ENCODE peak calls at places on chromosomes 2 and 18, in nine cellular contexts. One of them, this sample, is unnamed.

GRCh38 chr2:192499476-192499875 is 304.7 kb upstream of the TMEFF2 start:
- DNase-seq in HuH-7.5: no peak
- DNase-seq in NCI-H345: no peak
- DNase-seq in left ventricle myocardium inferior: no peak
- DNase-seq in left cardiac atrium: no peak
- DNase-seq in Calu3: no peak
- DNase-seq in activated T-helper 1 cell treated with Interleukin-2 at 50 U/mL for 16 hours: no peak
- DNase-seq in breast epithelium: no peak
- DNase-seq in endothelial cell: no peak
- DNase-seq in this sample: no peak

GRCh38 chr2:85998071-85998991 is 107.4 kb downstream of the POLR1A start:
- DNase-seq in HuH-7.5: no peak
- DNase-seq in NCI-H345: no peak
- DNase-seq in left ventricle myocardium inferior: peak; percentile 45
- DNase-seq in left cardiac atrium: peak; percentile 75
- DNase-seq in Calu3: no peak
- DNase-seq in activated T-helper 1 cell treated with Interleukin-2 at 50 U/mL for 16 hours: no peak
- DNase-seq in breast epithelium: no peak
- DNase-seq in endothelial cell: no peak
- DNase-seq in this sample: peak; percentile 72

GRCh38 chr18:45806226-45806625 is 19.2 kb upstream of the SIGLEC15 start:
- DNase-seq in HuH-7.5: no peak
- DNase-seq in NCI-H345: no peak
- DNase-seq in left ventricle myocardium inferior: no peak
- DNase-seq in left cardiac atrium: no peak
- DNase-seq in Calu3: no peak
- DNase-seq in activated T-helper 1 cell treated with Interleukin-2 at 50 U/mL for 16 hours: no peak
- DNase-seq in breast epithelium: no peak
- DNase-seq in endothelial cell: no peak
- DNase-seq in this sample: no peak

GRCh38 chr2:66984864-66985263 is 412.3 kb upstream of the ETAA1 start:
- DNase-seq in HuH-7.5: no peak
- DNase-seq in NCI-H345: no peak
- DNase-seq in left ventricle myocardium inferior: no peak
- DNase-seq in left cardiac atrium: no peak
- DNase-seq in Calu3: no peak
- DNase-seq in activated T-helper 1 cell treated with Interleukin-2 at 50 U/mL for 16 hours: no peak
- DNase-seq in breast epithelium: no peak
- DNase-seq in endothelial cell: no peak
- DNase-seq in this sample: no peak

GRCh38 chr2:20423847-20424246 is 23.0 kb upstream of the RHOB start:
- DNase-seq in HuH-7.5: no peak
- DNase-seq in NCI-H345: no peak
- DNase-seq in left ventricle myocardium inferior: no peak
- DNase-seq in left cardiac atrium: no peak
- DNase-seq in Calu3: no peak
- DNase-seq in activated T-helper 1 cell treated with Interleukin-2 at 50 U/mL for 16 hours: no peak
- DNase-seq in breast epithelium: no peak
- DNase-seq in endothelial cell: no peak
- DNase-seq in this sample: no peak

GRCh38 chr2:41791523-41791922 is 256.3 kb upstream of the PKDCC start:
- DNase-seq in HuH-7.5: no peak
- DNase-seq in NCI-H345: no peak
- DNase-seq in left ventricle myocardium inferior: peak; percentile 18
- DNase-seq in left cardiac atrium: peak; percentile 31
- DNase-seq in Calu3: peak; percentile 44
- DNase-seq in activated T-helper 1 cell treated with Interleukin-2 at 50 U/mL for 16 hours: no peak
- DNase-seq in breast epithelium: no peak
- DNase-seq in endothelial cell: peak; percentile 65
- DNase-seq in this sample: no peak

GRCh38 chr2:15711126-15711860 is 119.6 kb downstream of the DDX1 start:
- DNase-seq in HuH-7.5: no peak
- DNase-seq in NCI-H345: no peak
- DNase-seq in left ventricle myocardium inferior: no peak
- DNase-seq in left cardiac atrium: no peak
- DNase-seq in Calu3: no peak
- DNase-seq in activated T-helper 1 cell treated with Interleukin-2 at 50 U/mL for 16 hours: no peak
- DNase-seq in breast epithelium: no peak
- DNase-seq in endothelial cell: no peak
- DNase-seq in this sample: no peak

GRCh38 chr2:108988796-108989713 is at the start of gene EDAR:
- DNase-seq in HuH-7.5: peak; percentile 73
- DNase-seq in NCI-H345: peak; percentile 59
- DNase-seq in left ventricle myocardium inferior: peak; percentile 23
- DNase-seq in left cardiac atrium: peak; percentile 38
- DNase-seq in Calu3: peak; percentile 74
- DNase-seq in activated T-helper 1 cell treated with Interleukin-2 at 50 U/mL for 16 hours: peak; percentile 17
- DNase-seq in breast epithelium: peak; percentile 47
- DNase-seq in endothelial cell: peak; percentile 64
- DNase-seq in this sample: no peak

GRCh38 chr2:230498506-230499107 is 82.6 kb downstream of the SP100 start:
- DNase-seq in HuH-7.5: no peak
- DNase-seq in NCI-H345: no peak
- DNase-seq in left ventricle myocardium inferior: no peak
- DNase-seq in left cardiac atrium: no peak
- DNase-seq in Calu3: no peak
- DNase-seq in activated T-helper 1 cell treated with Interleukin-2 at 50 U/mL for 16 hours: no peak
- DNase-seq in breast epithelium: no peak
- DNase-seq in endothelial cell: no peak
- DNase-seq in this sample: no peak

GRCh38 chr2:135246856-135247255 is 194.8 kb downstream of the RAB3GAP1 start:
- DNase-seq in HuH-7.5: no peak
- DNase-seq in NCI-H345: no peak
- DNase-seq in left ventricle myocardium inferior: no peak
- DNase-seq in left cardiac atrium: no peak
- DNase-seq in Calu3: no peak
- DNase-seq in activated T-helper 1 cell treated with Interleukin-2 at 50 U/mL for 16 hours: no peak
- DNase-seq in breast epithelium: no peak
- DNase-seq in endothelial cell: no peak
- DNase-seq in this sample: no peak

GRCh38 chr2:21443494-21444105 is 319.8 kb downstream of the TDRD15 start:
- DNase-seq in HuH-7.5: no peak
- DNase-seq in NCI-H345: no peak
- DNase-seq in left ventricle myocardium inferior: no peak
- DNase-seq in left cardiac atrium: no peak
- DNase-seq in Calu3: no peak
- DNase-seq in activated T-helper 1 cell treated with Interleukin-2 at 50 U/mL for 16 hours: no peak
- DNase-seq in breast epithelium: no peak
- DNase-seq in endothelial cell: no peak
- DNase-seq in this sample: no peak

GRCh38 chr2:68909793-68910674 is 38.8 kb upstream of the BMP10 start:
- DNase-seq in HuH-7.5: peak; percentile 16
- DNase-seq in NCI-H345: peak; percentile 72
- DNase-seq in left ventricle myocardium inferior: peak; percentile 44
- DNase-seq in left cardiac atrium: peak; percentile 78
- DNase-seq in Calu3: peak; percentile 75
- DNase-seq in activated T-helper 1 cell treated with Interleukin-2 at 50 U/mL for 16 hours: peak; percentile 40
- DNase-seq in breast epithelium: peak; percentile 62
- DNase-seq in endothelial cell: peak; percentile 78
- DNase-seq in this sample: peak; percentile 76

GRCh38 chr2:131673400-131674173 is 145.9 kb downstream of the CCDC74A start:
- DNase-seq in HuH-7.5: peak; percentile 67
- DNase-seq in NCI-H345: peak; percentile 88
- DNase-seq in left ventricle myocardium inferior: peak; percentile 75
- DNase-seq in left cardiac atrium: peak; percentile 85
- DNase-seq in Calu3: peak; percentile 89
- DNase-seq in activated T-helper 1 cell treated with Interleukin-2 at 50 U/mL for 16 hours: peak; percentile 41
- DNase-seq in breast epithelium: peak; percentile 57
- DNase-seq in endothelial cell: peak; percentile 86
- DNase-seq in this sample: peak; percentile 58

GRCh38 chr2:241980193-241980592 is 110.7 kb downstream of the RTP5 start:
- DNase-seq in HuH-7.5: no peak
- DNase-seq in NCI-H345: no peak
- DNase-seq in left ventricle myocardium inferior: no peak
- DNase-seq in left cardiac atrium: no peak
- DNase-seq in Calu3: no peak
- DNase-seq in activated T-helper 1 cell treated with Interleukin-2 at 50 U/mL for 16 hours: no peak
- DNase-seq in breast epithelium: no peak
- DNase-seq in endothelial cell: no peak
- DNase-seq in this sample: no peak

GRCh38 chr2:128302011-128302743 is 16.5 kb downstream of the HS6ST1 start:
- DNase-seq in HuH-7.5: no peak
- DNase-seq in NCI-H345: no peak
- DNase-seq in left ventricle myocardium inferior: no peak
- DNase-seq in left cardiac atrium: no peak
- DNase-seq in Calu3: no peak
- DNase-seq in activated T-helper 1 cell treated with Interleukin-2 at 50 U/mL for 16 hours: no peak
- DNase-seq in breast epithelium: no peak
- DNase-seq in endothelial cell: no peak
- DNase-seq in this sample: no peak

GRCh38 chr2:70930371-70931329 is 5.0 kb upstream of the ATP6V1B1 start:
- DNase-seq in HuH-7.5: no peak
- DNase-seq in NCI-H345: no peak
- DNase-seq in left ventricle myocardium inferior: no peak
- DNase-seq in left cardiac atrium: no peak
- DNase-seq in Calu3: no peak
- DNase-seq in activated T-helper 1 cell treated with Interleukin-2 at 50 U/mL for 16 hours: no peak
- DNase-seq in breast epithelium: peak; percentile 22
- DNase-seq in endothelial cell: no peak
- DNase-seq in this sample: no peak

GRCh38 chr2:201886504-201886903 is 80.2 kb downstream of the CDK15 start:
- DNase-seq in HuH-7.5: no peak
- DNase-seq in NCI-H345: no peak
- DNase-seq in left ventricle myocardium inferior: no peak
- DNase-seq in left cardiac atrium: no peak
- DNase-seq in Calu3: peak; percentile 41
- DNase-seq in activated T-helper 1 cell treated with Interleukin-2 at 50 U/mL for 16 hours: no peak
- DNase-seq in breast epithelium: no peak
- DNase-seq in endothelial cell: no peak
- DNase-seq in this sample: no peak

GRCh38 chr18:6885992-6886823 is 156.7 kb downstream of the ARHGAP28 start:
- DNase-seq in HuH-7.5: peak; percentile 46
- DNase-seq in NCI-H345: peak; percentile 59
- DNase-seq in left ventricle myocardium inferior: no peak
- DNase-seq in left cardiac atrium: peak; percentile 52
- DNase-seq in Calu3: peak; percentile 50
- DNase-seq in activated T-helper 1 cell treated with Interleukin-2 at 50 U/mL for 16 hours: no peak
- DNase-seq in breast epithelium: no peak
- DNase-seq in endothelial cell: peak; percentile 64
- DNase-seq in this sample: peak; percentile 37

GRCh38 chr2:224723606-224724217 is 7.5 kb upstream of the CCDC195 start:
- DNase-seq in HuH-7.5: no peak
- DNase-seq in NCI-H345: no peak
- DNase-seq in left ventricle myocardium inferior: no peak
- DNase-seq in left cardiac atrium: no peak
- DNase-seq in Calu3: no peak
- DNase-seq in activated T-helper 1 cell treated with Interleukin-2 at 50 U/mL for 16 hours: no peak
- DNase-seq in breast epithelium: no peak
- DNase-seq in endothelial cell: no peak
- DNase-seq in this sample: no peak

GRCh38 chr18:35747894-35748472 is 166.4 kb downstream of the GALNT1 start:
- DNase-seq in HuH-7.5: no peak
- DNase-seq in NCI-H345: no peak
- DNase-seq in left ventricle myocardium inferior: no peak
- DNase-seq in left cardiac atrium: no peak
- DNase-seq in Calu3: no peak
- DNase-seq in activated T-helper 1 cell treated with Interleukin-2 at 50 U/mL for 16 hours: no peak
- DNase-seq in breast epithelium: no peak
- DNase-seq in endothelial cell: no peak
- DNase-seq in this sample: no peak

GRCh38 chr2:120108049-120108448 is 95.2 kb downstream of the EPB41L5 start:
- DNase-seq in HuH-7.5: peak; percentile 1
- DNase-seq in NCI-H345: peak; percentile 35
- DNase-seq in left ventricle myocardium inferior: no peak
- DNase-seq in left cardiac atrium: no peak
- DNase-seq in Calu3: peak; percentile 11
- DNase-seq in activated T-helper 1 cell treated with Interleukin-2 at 50 U/mL for 16 hours: no peak
- DNase-seq in breast epithelium: peak; percentile 43
- DNase-seq in endothelial cell: no peak
- DNase-seq in this sample: no peak

GRCh38 chr2:41994661-41995060 is 53.2 kb upstream of the PKDCC start:
- DNase-seq in HuH-7.5: no peak
- DNase-seq in NCI-H345: no peak
- DNase-seq in left ventricle myocardium inferior: no peak
- DNase-seq in left cardiac atrium: no peak
- DNase-seq in Calu3: no peak
- DNase-seq in activated T-helper 1 cell treated with Interleukin-2 at 50 U/mL for 16 hours: no peak
- DNase-seq in breast epithelium: no peak
- DNase-seq in endothelial cell: no peak
- DNase-seq in this sample: no peak

GRCh38 chr18:22411442-22411841 is 6.3 kb downstream of the CTAGE1 start:
- DNase-seq in HuH-7.5: no peak
- DNase-seq in NCI-H345: no peak
- DNase-seq in left ventricle myocardium inferior: no peak
- DNase-seq in left cardiac atrium: no peak
- DNase-seq in Calu3: no peak
- DNase-seq in activated T-helper 1 cell treated with Interleukin-2 at 50 U/mL for 16 hours: no peak
- DNase-seq in breast epithelium: no peak
- DNase-seq in endothelial cell: no peak
- DNase-seq in this sample: no peak

GRCh38 chr2:65064728-65065552 is 8.7 kb downstream of the CEP68 start:
- DNase-seq in HuH-7.5: no peak
- DNase-seq in NCI-H345: peak; percentile 41
- DNase-seq in left ventricle myocardium inferior: peak; percentile 58
- DNase-seq in left cardiac atrium: peak; percentile 80
- DNase-seq in Calu3: no peak
- DNase-seq in activated T-helper 1 cell treated with Interleukin-2 at 50 U/mL for 16 hours: no peak
- DNase-seq in breast epithelium: peak; percentile 50
- DNase-seq in endothelial cell: no peak
- DNase-seq in this sample: peak; percentile 45

GRCh38 chr18:44080054-44080453 is 600.6 kb upstream of the SETBP1 start:
- DNase-seq in HuH-7.5: no peak
- DNase-seq in NCI-H345: no peak
- DNase-seq in left ventricle myocardium inferior: no peak
- DNase-seq in left cardiac atrium: no peak
- DNase-seq in Calu3: no peak
- DNase-seq in activated T-helper 1 cell treated with Interleukin-2 at 50 U/mL for 16 hours: no peak
- DNase-seq in breast epithelium: no peak
- DNase-seq in endothelial cell: no peak
- DNase-seq in this sample: no peak

GRCh38 chr18:48831802-48832201 is 119.0 kb downstream of the SMAD7 start:
- DNase-seq in HuH-7.5: no peak
- DNase-seq in NCI-H345: no peak
- DNase-seq in left ventricle myocardium inferior: no peak
- DNase-seq in left cardiac atrium: no peak
- DNase-seq in Calu3: no peak
- DNase-seq in activated T-helper 1 cell treated with Interleukin-2 at 50 U/mL for 16 hours: no peak
- DNase-seq in breast epithelium: no peak
- DNase-seq in endothelial cell: no peak
- DNase-seq in this sample: no peak

GRCh38 chr2:227578642-227579041 is 20.1 kb upstream of the SCYGR2 start:
- DNase-seq in HuH-7.5: no peak
- DNase-seq in NCI-H345: no peak
- DNase-seq in left ventricle myocardium inferior: no peak
- DNase-seq in left cardiac atrium: no peak
- DNase-seq in Calu3: no peak
- DNase-seq in activated T-helper 1 cell treated with Interleukin-2 at 50 U/mL for 16 hours: no peak
- DNase-seq in breast epithelium: no peak
- DNase-seq in endothelial cell: no peak
- DNase-seq in this sample: no peak

GRCh38 chr18:41731887-41732286 is 223.1 kb upstream of the PIK3C3 start:
- DNase-seq in HuH-7.5: no peak
- DNase-seq in NCI-H345: no peak
- DNase-seq in left ventricle myocardium inferior: no peak
- DNase-seq in left cardiac atrium: no peak
- DNase-seq in Calu3: no peak
- DNase-seq in activated T-helper 1 cell treated with Interleukin-2 at 50 U/mL for 16 hours: no peak
- DNase-seq in breast epithelium: no peak
- DNase-seq in endothelial cell: no peak
- DNase-seq in this sample: no peak

GRCh38 chr2:133652407-133652806 is 84.1 kb upstream of the NCKAP5 start:
- DNase-seq in HuH-7.5: no peak
- DNase-seq in NCI-H345: no peak
- DNase-seq in left ventricle myocardium inferior: no peak
- DNase-seq in left cardiac atrium: no peak
- DNase-seq in Calu3: no peak
- DNase-seq in activated T-helper 1 cell treated with Interleukin-2 at 50 U/mL for 16 hours: no peak
- DNase-seq in breast epithelium: no peak
- DNase-seq in endothelial cell: no peak
- DNase-seq in this sample: no peak

GRCh38 chr2:201808070-201808469 is 1.7 kb downstream of the CDK15 start:
- DNase-seq in HuH-7.5: no peak
- DNase-seq in NCI-H345: no peak
- DNase-seq in left ventricle myocardium inferior: no peak
- DNase-seq in left cardiac atrium: no peak
- DNase-seq in Calu3: no peak
- DNase-seq in activated T-helper 1 cell treated with Interleukin-2 at 50 U/mL for 16 hours: no peak
- DNase-seq in breast epithelium: no peak
- DNase-seq in endothelial cell: no peak
- DNase-seq in this sample: no peak

GRCh38 chr2:165791811-165792454 is 2.1 kb downstream of the GALNT3 start:
- DNase-seq in HuH-7.5: no peak
- DNase-seq in NCI-H345: no peak
- DNase-seq in left ventricle myocardium inferior: no peak
- DNase-seq in left cardiac atrium: no peak
- DNase-seq in Calu3: no peak
- DNase-seq in activated T-helper 1 cell treated with Interleukin-2 at 50 U/mL for 16 hours: no peak
- DNase-seq in breast epithelium: no peak
- DNase-seq in endothelial cell: no peak
- DNase-seq in this sample: no peak

This sample was measured in uterus.